ENCODE peak calls at places on chromosome 5, in five cellular contexts. N, H, J, E and T are unnamed samples.

GRCh38 chr5:14696851-14697250 is 32.3 kb downstream of the OTULIN start:
- DNase-seq in J (no peak), E (no peak), N (no peak), H (no peak), T (no peak)

GRCh38 chr5:132203916-132204315 is 23.7 kb downstream of the P4HA2 start:
- DNase-seq in J (no peak), N (no peak), E (no peak), H (no peak), T (no peak)

GRCh38 chr5:160097981-160098380 is 21.3 kb downstream of the PWWP2A start:
- DNase-seq in N (peak; percentile 7), E (no peak), J (no peak), H (no peak), T (no peak)

GRCh38 chr5:135465391-135466122 is 13.4 kb upstream of the TIFAB start:
- DNase-seq in E (no peak), H (no peak), J (no peak), N (no peak), T (no peak)

GRCh38 chr5:173324115-173325001 is 3.9 kb downstream of the STC2 start:
- DNase-seq in N (peak; percentile 93), E (peak; percentile 39), H (peak; percentile 60), J (peak; percentile 42), T (no peak)

GRCh38 chr5:93476211-93476851 is 104.7 kb downstream of the NR2F1-AS1 start:
- DNase-seq in N (peak; percentile 37), H (no peak), J (no peak), E (no peak), T (no peak)

GRCh38 chr5:108361771-108362170 is 20.1 kb downstream of the FBXL17 start:
- DNase-seq in E (no peak), N (no peak), H (no peak), J (no peak), T (no peak)

GRCh38 chr5:142500506-142500905 is 175.7 kb upstream of the SPRY4 start:
- DNase-seq in E (no peak), H (no peak), J (no peak), N (no peak), T (no peak)

GRCh38 chr5:92566113-92566767 is 1014.8 kb downstream of the NR2F1-AS1 start:
- DNase-seq in H (no peak), N (no peak), J (no peak), E (no peak), T (no peak)

GRCh38 chr5:178551059-178551458 is 39.1 kb downstream of the COL23A1 start:
- DNase-seq in H (no peak), E (peak; percentile 18), N (peak; percentile 57), J (peak; percentile 28), T (peak; percentile 45)

GRCh38 chr5:124001216-124001615 is 489.2 kb downstream of the CSNK1G3 start:
- DNase-seq in H (peak; percentile 14), J (no peak), N (no peak), E (no peak), T (no peak)

GRCh38 chr5:139205586-139205985 is 7.4 kb upstream of the SIL1 start:
- DNase-seq in H (no peak), E (no peak), J (no peak), N (no peak), T (no peak)

GRCh38 chr5:135395451-135395850 is 3.6 kb downstream of the MACROH2A1 start:
- DNase-seq in H (no peak), N (no peak), E (no peak), J (no peak), T (no peak)

GRCh38 chr5:51377151-51378060 is 5.8 kb upstream of the ISL1 start:
- DNase-seq in N (no peak), H (peak; percentile 58), E (no peak), J (no peak), T (no peak)

GRCh38 chr5:181031716-181032115 is 8.3 kb upstream of the BTNL9 start:
- DNase-seq in J (no peak), E (no peak), N (no peak), H (no peak), T (no peak)

GRCh38 chr5:84327591-84327990 is 57.1 kb downstream of the EDIL3 start:
- DNase-seq in N (peak; percentile 2), J (no peak), E (no peak), H (no peak), T (no peak)

GRCh38 chr5:10746711-10747110 is 14.3 kb downstream of the DAP start:
- DNase-seq in H (no peak), N (no peak), E (no peak), J (no peak), T (no peak)

GRCh38 chr5:98927988-98928801 is 612 bp downstream of the CHD1 start:
- DNase-seq in J (peak; percentile 65), E (peak; percentile 50), N (peak; percentile 82), H (peak; percentile 80), T (peak; percentile 45)

GRCh38 chr5:132819468-132819867 is 6.4 kb downstream of the SOWAHA start:
- DNase-seq in J (no peak), E (no peak), H (no peak), N (no peak), T (no peak)

GRCh38 chr5:136143312-136143711 is 10.7 kb downstream of the SMAD5 start:
- DNase-seq in H (no peak), J (no peak), E (no peak), N (no peak), T (no peak)

GRCh38 chr5:79025054-79025465 is 40.0 kb upstream of the ARSB start:
- DNase-seq in N (peak; percentile 74), H (peak; percentile 81), E (peak; percentile 44), J (peak; percentile 65), T (no peak)

GRCh38 chr5:24428345-24428744 is 216.4 kb downstream of the CDH10 start:
- DNase-seq in N (no peak), J (no peak), E (no peak), H (no peak), T (no peak)

GRCh38 chr5:36982146-36982545 is 105.6 kb downstream of the NIPBL start:
- DNase-seq in N (peak; percentile 80), E (no peak), H (no peak), J (no peak), T (peak; percentile 41)

GRCh38 chr5:3394046-3394597 is 201.5 kb upstream of the IRX1 start:
- DNase-seq in H (peak; percentile 19), N (no peak), E (no peak), J (no peak), T (no peak)

GRCh38 chr5:174412941-174413340 is 311.4 kb upstream of the MSX2 start:
- DNase-seq in E (no peak), H (no peak), N (no peak), J (no peak), T (no peak)

GRCh38 chr5:174411513-174411819 is 312.9 kb upstream of the MSX2 start:
- DNase-seq in E (no peak), H (no peak), J (no peak), N (no peak), T (no peak)

GRCh38 chr5:174412374-174412773 is 312.0 kb upstream of the MSX2 start:
- DNase-seq in E (no peak), J (no peak), H (no peak), N (no peak), T (no peak)

GRCh38 chr5:174414315-174414710 is 310.1 kb upstream of the MSX2 start:
- DNase-seq in N (no peak), J (no peak), E (no peak), H (no peak), T (no peak)

GRCh38 chr5:174413520-174414314 is 310.7 kb upstream of the MSX2 start:
- DNase-seq in J (no peak), E (no peak), N (peak; percentile 47), H (no peak), T (no peak)
- H3K4me2 ChIP-seq in J (no peak overlapping the region), E (no peak overlapping the region), N (no peak overlapping the region), H (no peak overlapping the region), T (no peak overlapping the region)

DNA sequence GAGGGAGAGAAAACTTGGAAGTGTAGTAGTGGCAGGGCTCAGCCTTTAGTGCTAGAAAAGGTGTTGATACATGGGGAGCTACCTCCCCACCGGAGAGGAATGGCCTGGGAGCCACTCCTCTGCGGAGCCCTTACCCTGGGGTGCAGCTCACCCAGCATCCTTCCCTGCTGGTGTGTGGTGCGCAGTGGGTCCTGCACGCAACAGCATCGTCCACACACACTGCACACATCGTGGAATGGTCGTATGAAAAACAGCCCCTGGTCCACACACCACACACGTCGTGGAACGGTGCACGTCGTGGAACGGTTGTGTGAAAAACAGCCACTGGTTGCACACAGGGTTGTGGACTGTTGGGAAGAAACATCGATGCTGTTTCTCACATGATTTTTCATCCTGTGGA is 16.1 kb upstream of the AHRR start:
- DNase-seq in J (no peak), E (no peak), H (no peak), N (no peak), T (no peak)
- TF ChIP-seq EZH2 in J (no peak), E (no peak), H (no peak), N (no peak), T (no peak)

DNA sequence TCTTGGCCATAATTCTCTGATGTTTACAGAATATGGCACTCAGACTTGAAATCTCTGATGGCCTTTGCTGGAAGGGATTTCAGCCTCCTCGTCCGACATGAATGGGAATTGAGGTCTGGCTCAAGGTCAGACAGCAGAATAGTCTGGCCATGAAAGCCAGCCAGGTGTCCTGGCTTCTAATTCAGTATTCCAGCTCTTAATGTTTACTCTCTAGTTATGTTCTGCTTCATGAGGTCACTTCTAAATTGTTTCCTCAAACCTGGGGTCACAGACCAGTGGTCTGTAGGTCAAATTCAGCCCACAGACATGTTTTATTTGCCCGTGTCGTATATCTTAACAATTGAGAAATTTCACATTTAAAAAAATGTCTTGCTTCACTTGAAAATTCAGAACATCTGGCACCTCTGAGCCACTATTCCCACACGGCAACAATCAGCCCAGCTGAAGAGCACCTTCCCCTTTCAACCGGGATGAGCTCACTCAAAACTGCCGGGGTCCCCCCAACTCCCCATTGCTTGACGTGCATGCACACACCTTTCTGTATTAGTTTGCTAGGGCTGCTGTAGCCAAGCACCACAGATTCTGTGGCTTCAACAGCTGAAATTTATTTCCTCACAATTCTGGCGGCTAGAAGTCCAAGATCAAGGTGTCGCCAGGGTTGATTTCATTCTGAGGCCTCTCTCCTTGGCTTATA is 243.5 kb downstream of the ENC1 start:
- DNase-seq in E (no peak), N (no peak), J (peak; percentile 58), H (no peak), T (no peak)
- H3K27ac ChIP-seq in E (no peak overlapping the region), N (no peak overlapping the region), J (no peak overlapping the region), H (no peak overlapping the region), T (no peak overlapping the region)

GRCh38 chr5:177511181-177511580 is 1.6 kb upstream of the DOK3 start:
- DNase-seq in N (no peak), J (no peak), H (no peak), E (no peak), T (no peak)
- H3K4me2 ChIP-seq in N (no peak overlapping the region), J (no peak overlapping the region), H (no peak overlapping the region), E (no peak overlapping the region), T (no peak overlapping the region)

GRCh38 chr5:147452137-147452838 is 57.6 kb downstream of the DPYSL3 start:
- DNase-seq in H (peak; percentile 64), J (no peak), E (no peak), N (no peak), T (no peak)
- TF ChIP-seq EZH2 in H (no peak), J (no peak), E (no peak), N (no peak), T (no peak)

GRCh38 chr5:100306000-100306399 is 229.2 kb upstream of the FAM174A start:
- DNase-seq in H (no peak), J (peak; percentile 44), N (no peak), E (no peak), T (no peak)
- H3K27ac ChIP-seq in H (no peak overlapping the region), J (no peak overlapping the region), N (no peak overlapping the region), E (no peak overlapping the region), T (no peak overlapping the region)